ENCODE peak calls at places on chromosome 5, in four cellular contexts. V is foreskin keratinocyte; I is central memory CD8-positive, alpha-beta T cell; N is activated CD8-positive, alpha-beta memory T cell treated with anti-CD3 and anti-CD28 coated beads, Interleukin-2, amount 10 ng/mL, durations not matched to agents 7 days and 5 days. E is an unnamed sample.

GRCh38 chr5:178196986-178197385 is 7.3 kb upstream of the HNRNPAB start:
- ATAC-seq in V (no peak), I (no peak), N (no peak), E (no peak)

GRCh38 chr5:124461110-124461509 is 285.3 kb downstream of the ZNF608 start:
- ATAC-seq in I (no peak), N (no peak), V (no peak), E (no peak)

GRCh38 chr5:168830833-168831232 is 251.7 kb upstream of the PANK3 start:
- ATAC-seq in I (no peak), N (no peak), V (no peak), E (no peak)

GRCh38 chr5:143231973-143232812 is 171.3 kb downstream of the NR3C1 start:
- ATAC-seq in V (no peak), N (no peak), I (no peak), E (no peak)

GRCh38 chr5:52840286-52841050 is 52.8 kb downstream of the ITGA1 start:
- ATAC-seq in V (no peak), N (no peak), I (no peak), E (no peak)

GRCh38 chr5:82885657-82886389 is 191.4 kb downstream of the TMEM167A start:
- ATAC-seq in V (no peak), I (no peak), N (no peak), E (peak)

GRCh38 chr5:6464441-6464840 is 15.8 kb downstream of the UBE2QL1 start:
- ATAC-seq in V (no peak), N (no peak), I (no peak), E (no peak)

GRCh38 chr5:127912411-127912810 is 171.2 kb upstream of the SLC12A2 start:
- ATAC-seq in V (no peak), I (no peak), N (no peak), E (no peak)

GRCh38 chr5:134095293-134095692 is 19.2 kb upstream of the TCF7 start:
- ATAC-seq in V (no peak), I (no peak), N (no peak), E (no peak)

GRCh38 chr5:107450531-107450930 is 220.2 kb downstream of the EFNA5 start:
- ATAC-seq in I (no peak), N (no peak), V (no peak), E (no peak)

GRCh38 chr5:67972027-67972822 is 243.3 kb upstream of the PIK3R1 start:
- ATAC-seq in I (no peak), V (no peak), N (no peak), E (no peak)

GRCh38 chr5:54703091-54703490 is 185.5 kb downstream of the SNX18 start:
- ATAC-seq in N (no peak), I (no peak), V (peak), E (no peak)